ENCODE peak calls at places on chromosomes 4 and X, in six cellular contexts. Y is HCEC 1CT; J is GM23248; H is stimulated activated CD4-positive, alpha-beta T cell treated with anti-CD3 and anti-CD28 coated beads, Interleukin-2, amount 100 ng/mL, for 4 hours; C is fibroblast of the aortic adventitia; L is NCI-H1930. V is an unnamed sample.
A peak's percentile ranks its signal among the peaks of the same experiment; 100 is the strongest.

GRCh38 chrX:50644496-50644895 is 169.5 kb downstream of the SHROOM4 start:
- DNase-seq in C (no peak), H (no peak), Y (no peak), J (no peak), L (no peak), V (no peak)

GRCh38 chrX:40392599-40392998 is 188.2 kb upstream of the ATP6AP2 start:
- DNase-seq in H (no peak), J (no peak), Y (no peak), C (no peak), L (no peak), V (no peak)

GRCh38 chr4:14787894-14788293 is 214.4 kb upstream of the CPEB2 start:
- DNase-seq in J (peak; percentile 30), L (no peak), H (no peak), Y (peak; percentile 16), C (peak; percentile 17), V (peak; percentile 15)

GRCh38 chr4:5816101-5816500 is 76.8 kb downstream of the CRMP1 start:
- DNase-seq in C (no peak), L (no peak), J (no peak), Y (no peak), H (no peak), V (no peak)

GRCh38 chr4:7328913-7329638 is 105.7 kb downstream of the PSAPL1 start:
- DNase-seq in L (no peak), H (no peak), J (peak; percentile 92), Y (peak; percentile 1), C (peak; percentile 26), V (peak; percentile 79)

GRCh38 chr4:177448850-177449249 is 6.6 kb upstream of the AGA start:
- DNase-seq in Y (peak; percentile 57), C (peak; percentile 52), L (no peak), J (peak; percentile 80), H (no peak), V (peak; percentile 68)

GRCh38 chr4:52076731-52077130 is 25.6 kb downstream of the SPATA18 start:
- DNase-seq in Y (no peak), L (no peak), H (no peak), J (no peak), C (no peak), V (no peak)

GRCh38 chrX:9188117-9188516 is 154.2 kb upstream of the FAM9B start:
- DNase-seq in L (no peak), Y (no peak), C (no peak), H (no peak), J (no peak), V (no peak)

GRCh38 chrX:151776113-151776790 is 41.7 kb downstream of the CNGA2 start:
- DNase-seq in J (peak; percentile 10), H (no peak), L (no peak), Y (no peak), C (no peak), V (no peak)

GRCh38 chr4:67333663-67334062 is 211.6 kb downstream of the CENPC start:
- DNase-seq in L (no peak), Y (no peak), C (peak; percentile 31), J (no peak), H (no peak), V (no peak)

GRCh38 chrX:4710618-4711433 is 997.4 kb upstream of the PRKX start:
- DNase-seq in Y (no peak), J (no peak), H (no peak), L (no peak), C (peak; percentile 0), V (no peak)

GRCh38 chrX:46547857-46548256 is 2.6 kb upstream of the ZNF674 start:
- DNase-seq in H (no peak), J (peak; percentile 78), C (peak; percentile 74), L (no peak), Y (peak; percentile 72), V (peak; percentile 78)

GRCh38 chr4:8732092-8732491 is 139.5 kb downstream of the CPZ start:
- DNase-seq in L (no peak), H (no peak), C (no peak), J (no peak), Y (no peak), V (no peak)

GRCh38 chr4:98664959-98665358 is 6.5 kb upstream of the TSPAN5 start:
- DNase-seq in H (no peak), J (no peak), C (no peak), Y (no peak), L (no peak), V (no peak)

GRCh38 chr4:77044458-77045124 is 31.2 kb downstream of the CCNI start:
- DNase-seq in L (no peak), Y (peak; percentile 24), J (peak; percentile 77), H (no peak), C (peak; percentile 78), V (peak; percentile 44)

GRCh38 chr4:5884804-5885203 is 8.1 kb downstream of the CRMP1 start:
- DNase-seq in H (no peak), Y (no peak), C (no peak), J (no peak), L (no peak), V (no peak)

GRCh38 chrX:1581132-1581531 is 10.3 kb upstream of the AKAP17A start:
- DNase-seq in L (no peak), C (no peak), J (peak; percentile 48), H (peak; percentile 52), Y (no peak), V (peak; percentile 66)

GRCh38 chr4:66300336-66300934 is 630.1 kb upstream of the EPHA5 start:
- DNase-seq in J (no peak), C (peak; percentile 17), L (no peak), H (no peak), Y (peak; percentile 5), V (no peak)

GRCh38 chr4:98480535-98480934 is 177.9 kb downstream of the TSPAN5 start:
- DNase-seq in H (no peak), J (no peak), Y (no peak), C (no peak), L (no peak), V (no peak)

GRCh38 chrX:55709735-55710134 is 7.8 kb upstream of the RRAGB start:
- DNase-seq in Y (no peak), H (no peak), J (no peak), L (no peak), C (no peak), V (peak; percentile 49)

GRCh38 chr4:75547647-75548387 is 8.0 kb upstream of the ODAPH start:
- DNase-seq in J (peak; percentile 20), Y (no peak), H (no peak), L (no peak), C (peak; percentile 58), V (peak; percentile 45)

GRCh38 chr4:8427761-8428287 is 12.7 kb downstream of the ACOX3 start:
- DNase-seq in L (no peak), J (peak; percentile 70), C (peak; percentile 48), Y (peak; percentile 50), H (no peak), V (peak; percentile 29)